ENCODE peak calls at places on chromosome 14, in nine cellular contexts. M is pancreas; W is stimulated activated CD4-positive, alpha-beta T cell treated with anti-CD3 and anti-CD28 coated beads, TNF-alpha, amount 100 ng/mL, for 4 hours; X is GM04503; Z is AG04450; H is AG08395; D is neural crest cell; I is NCI-H2081; L is AG10803. V is an unnamed sample.

GRCh38 chr14:83300454-83301064 is 1766.9 kb upstream of the SEL1L start:
- DNase-seq in M (no peak), W (no peak), X (no peak), Z (no peak), H (peak; percentile 30), D (no peak), I (peak; percentile 60), L (peak; percentile 23), V (peak; percentile 38)

GRCh38 chr14:73234586-73235394 is 2.5 kb upstream of the PAPLN start:
- DNase-seq in M (no peak), W (no peak), X (no peak), Z (no peak), H (no peak), D (no peak), I (no peak), L (no peak), V (no peak)

GRCh38 chr14:97781961-97782360 is 984.8 kb downstream of the VRK1 start:
- DNase-seq in M (no peak), W (no peak), X (no peak), Z (no peak), H (no peak), D (no peak), I (no peak), L (no peak), V (no peak)

GRCh38 chr14:103404920-103405319 is 19.7 kb downstream of the MARK3 start:
- DNase-seq in M (peak; percentile 38), W (no peak), X (no peak), Z (no peak), H (no peak), D (no peak), I (no peak), L (no peak), V (no peak)

GRCh38 chr14:100155049-100155621 is 4.3 kb downstream of the DEGS2 start:
- DNase-seq in M (no peak), W (no peak), X (no peak), Z (no peak), H (peak; percentile 27), D (peak; percentile 34), I (peak; percentile 28), L (no peak), V (peak; percentile 43)

GRCh38 chr14:68819260-68819691 is 26.4 kb upstream of the ZFP36L1 start:
- DNase-seq in M (no peak), W (no peak), X (no peak), Z (no peak), H (peak; percentile 49), D (no peak), I (no peak), L (peak; percentile 51), V (peak; percentile 91)

GRCh38 chr14:30673071-30673470 is 51.0 kb downstream of the SCFD1 start:
- DNase-seq in M (no peak), W (no peak), X (no peak), Z (no peak), H (no peak), D (no peak), I (no peak), L (no peak), V (no peak)

GRCh38 chr14:105138021-105138541 is 30.5 kb downstream of the JAG2 start:
- DNase-seq in M (no peak), W (no peak), X (no peak), Z (no peak), H (no peak), D (no peak), I (no peak), L (no peak), V (no peak)

GRCh38 chr14:64970776-64971451 is 1.2 kb downstream of the RAB15 start:
- DNase-seq in M (no peak), W (no peak), X (no peak), Z (no peak), H (no peak), D (no peak), I (no peak), L (peak; percentile 31), V (no peak)